ENCODE peak calls at places on chromosomes 2 and 18, in seven cellular contexts. H is left ventricle myocardium superior; K is AG04450; M is globus pallidus; D is SW 1271; S is stromal cell of bone marrow; N is stimulated activated CD4-positive, alpha-beta T cell treated with anti-CD3 and anti-CD28 coated beads, Interleukin-4, amount 100 ng/mL, for 1 hour. Q is an unnamed sample.

GRCh38 chr2:195612515-195613495 is 44.2 kb upstream of the SLC39A10 start:
- DNase-seq in H (no peak), K (peak), M (no peak), D (no peak), S (peak), N (no peak), Q (no peak)

GRCh38 chr2:172672999-172673726 is 62.5 kb upstream of the RAPGEF4 start:
- DNase-seq in H (no peak), K (no peak), M (no peak), D (no peak), S (no peak), N (no peak), Q (peak)

GRCh38 chr2:227623225-227623624 is 5.9 kb downstream of the SCYGR4 start:
- DNase-seq in H (no peak), K (peak), M (no peak), D (peak), S (no peak), N (no peak), Q (no peak)

GRCh38 chr2:222203031-222203430 is 95.8 kb downstream of the PAX3 start:
- DNase-seq in H (no peak), K (no peak), M (no peak), D (no peak), S (no peak), N (no peak), Q (no peak)

GRCh38 chr2:235088608-235089020 is 136.8 kb downstream of the SH3BP4 start:
- DNase-seq in H (no peak), K (no peak), M (no peak), D (no peak), S (no peak), N (no peak), Q (no peak)

GRCh38 chr2:224930990-224931389 is 111.3 kb downstream of the DOCK10 start:
- DNase-seq in H (no peak), K (no peak), M (no peak), D (no peak), S (no peak), N (no peak), Q (no peak)

GRCh38 chr2:130370490-130370889 is 14.6 kb downstream of the PTPN18 start:
- DNase-seq in H (no peak), K (no peak), M (no peak), D (no peak), S (no peak), N (no peak), Q (no peak)

GRCh38 chr2:235701206-235701605 is 207.4 kb downstream of the AGAP1 start:
- DNase-seq in H (no peak), K (no peak), M (no peak), D (no peak), S (no peak), N (no peak), Q (no peak)

GRCh38 chr18:3793545-3793944 is 343.6 kb downstream of the TGIF1 start:
- DNase-seq in H (no peak), K (no peak), M (no peak), D (no peak), S (no peak), N (no peak), Q (no peak)

GRCh38 chr2:57516740-57517340 is 529.8 kb upstream of the VRK2 start:
- DNase-seq in H (no peak), K (peak), M (peak), D (peak), S (peak), N (no peak), Q (peak)

GRCh38 chr2:101949304-101949703 is 42.5 kb upstream of the IL1R2 start:
- DNase-seq in H (no peak), K (no peak), M (no peak), D (no peak), S (no peak), N (no peak), Q (no peak)

GRCh38 chr2:214244847-214245246 is 166.0 kb upstream of the VWC2L start:
- DNase-seq in H (no peak), K (no peak), M (no peak), D (no peak), S (no peak), N (no peak), Q (no peak)

GRCh38 chr2:11540148-11540995 is 6.5 kb downstream of the GREB1 start:
- DNase-seq in H (peak), K (no peak), M (no peak), D (no peak), S (no peak), N (no peak), Q (no peak)

GRCh38 chr2:152974146-152974545 is 255.7 kb downstream of the ARL6IP6 start:
- DNase-seq in H (no peak), K (no peak), M (no peak), D (no peak), S (no peak), N (no peak), Q (no peak)

GRCh38 chr2:168312036-168312822 is 64.8 kb upstream of the STK39 start:
- DNase-seq in H (no peak), K (no peak), M (no peak), D (no peak), S (peak), N (no peak), Q (no peak)

Q was measured in NCI-H460.